ENCODE peak calls at places on chromosome 14, in six cellular contexts. One of them, this sample, is unnamed.
A peak's percentile ranks its signal among the peaks of the same experiment; 100 is the strongest.

GRCh38 chr14:68502196-68502595 is 290.7 kb downstream of the ZFP36L1 start:
- DNase-seq in fibroblast of lung: no peak
- DNase-seq in neural progenitor cell: no peak
- DNase-seq in breast epithelium: no peak
- DNase-seq in CD8-positive, alpha-beta T cell: no peak
- DNase-seq in pancreas: no peak
- DNase-seq in this sample: no peak

GRCh38 chr14:38958589-38958988 is 144.4 kb downstream of the SEC23A start:
- DNase-seq in fibroblast of lung: peak; percentile 42
- DNase-seq in neural progenitor cell: no peak
- DNase-seq in breast epithelium: no peak
- DNase-seq in CD8-positive, alpha-beta T cell: no peak
- DNase-seq in pancreas: no peak
- DNase-seq in this sample: no peak

GRCh38 chr14:31449971-31450610 is 7.2 kb downstream of the DTD2 start:
- DNase-seq in fibroblast of lung: peak; percentile 35
- DNase-seq in neural progenitor cell: peak; percentile 9
- DNase-seq in breast epithelium: no peak
- DNase-seq in CD8-positive, alpha-beta T cell: no peak
- DNase-seq in pancreas: no peak
- DNase-seq in this sample: no peak

GRCh38 chr14:61505815-61506809 is 184.7 kb downstream of the PRKCH start:
- DNase-seq in fibroblast of lung: peak; percentile 97
- DNase-seq in neural progenitor cell: no peak
- DNase-seq in breast epithelium: no peak
- DNase-seq in CD8-positive, alpha-beta T cell: no peak
- DNase-seq in pancreas: no peak
- DNase-seq in this sample: no peak

GRCh38 chr14:95340201-95340697 is 20.5 kb upstream of the CLMN start:
- DNase-seq in fibroblast of lung: no peak
- DNase-seq in neural progenitor cell: no peak
- DNase-seq in breast epithelium: peak; percentile 92
- DNase-seq in CD8-positive, alpha-beta T cell: no peak
- DNase-seq in pancreas: peak; percentile 85
- DNase-seq in this sample: no peak

GRCh38 chr14:77556946-77557345 is 58.3 kb upstream of the ISM2 start:
- DNase-seq in fibroblast of lung: no peak
- DNase-seq in neural progenitor cell: no peak
- DNase-seq in breast epithelium: no peak
- DNase-seq in CD8-positive, alpha-beta T cell: no peak
- DNase-seq in pancreas: no peak
- DNase-seq in this sample: no peak

GRCh38 chr14:103194256-103195045 is 71.2 kb downstream of the TNFAIP2 start:
- DNase-seq in fibroblast of lung: peak; percentile 67
- DNase-seq in neural progenitor cell: no peak
- DNase-seq in breast epithelium: no peak
- DNase-seq in CD8-positive, alpha-beta T cell: no peak
- DNase-seq in pancreas: no peak
- DNase-seq in this sample: no peak

GRCh38 chr14:61547186-61548121 is 147.9 kb upstream of the HIF1A start:
- DNase-seq in fibroblast of lung: peak; percentile 92
- DNase-seq in neural progenitor cell: no peak
- DNase-seq in breast epithelium: no peak
- DNase-seq in CD8-positive, alpha-beta T cell: no peak
- DNase-seq in pancreas: no peak
- DNase-seq in this sample: no peak

GRCh38 chr14:30389134-30389900 is 169.6 kb upstream of the G2E3 start:
- DNase-seq in fibroblast of lung: peak; percentile 16
- DNase-seq in neural progenitor cell: no peak
- DNase-seq in breast epithelium: no peak
- DNase-seq in CD8-positive, alpha-beta T cell: no peak
- DNase-seq in pancreas: peak; percentile 74
- DNase-seq in this sample: no peak

GRCh38 chr14:95290769-95291440 is 28.8 kb downstream of the CLMN start:
- DNase-seq in fibroblast of lung: no peak
- DNase-seq in neural progenitor cell: no peak
- DNase-seq in breast epithelium: peak; percentile 85
- DNase-seq in CD8-positive, alpha-beta T cell: no peak
- DNase-seq in pancreas: peak; percentile 87
- DNase-seq in this sample: peak; percentile 80

GRCh38 chr14:32588448-32589320 is 259.6 kb downstream of the AKAP6 start:
- DNase-seq in fibroblast of lung: peak; percentile 55
- DNase-seq in neural progenitor cell: peak; percentile 65
- DNase-seq in breast epithelium: no peak
- DNase-seq in CD8-positive, alpha-beta T cell: no peak
- DNase-seq in pancreas: no peak
- DNase-seq in this sample: peak; percentile 23

GRCh38 chr14:24243336-24243836 is 963 bp upstream of the TINF2 start:
- DNase-seq in fibroblast of lung: peak; percentile 36
- DNase-seq in neural progenitor cell: no peak
- DNase-seq in breast epithelium: no peak
- DNase-seq in CD8-positive, alpha-beta T cell: no peak
- DNase-seq in pancreas: no peak
- DNase-seq in this sample: no peak

GRCh38 chr14:103516426-103517171 is 6.0 kb downstream of the CKB start:
- DNase-seq in fibroblast of lung: no peak
- DNase-seq in neural progenitor cell: no peak
- DNase-seq in breast epithelium: peak; percentile 37
- DNase-seq in CD8-positive, alpha-beta T cell: no peak
- DNase-seq in pancreas: peak; percentile 49
- DNase-seq in this sample: no peak

GRCh38 chr14:33740531-33740930 is 210.3 kb downstream of the EGLN3 start:
- DNase-seq in fibroblast of lung: peak; percentile 25
- DNase-seq in neural progenitor cell: no peak
- DNase-seq in breast epithelium: no peak
- DNase-seq in CD8-positive, alpha-beta T cell: no peak
- DNase-seq in pancreas: no peak
- DNase-seq in this sample: no peak

DNA sequence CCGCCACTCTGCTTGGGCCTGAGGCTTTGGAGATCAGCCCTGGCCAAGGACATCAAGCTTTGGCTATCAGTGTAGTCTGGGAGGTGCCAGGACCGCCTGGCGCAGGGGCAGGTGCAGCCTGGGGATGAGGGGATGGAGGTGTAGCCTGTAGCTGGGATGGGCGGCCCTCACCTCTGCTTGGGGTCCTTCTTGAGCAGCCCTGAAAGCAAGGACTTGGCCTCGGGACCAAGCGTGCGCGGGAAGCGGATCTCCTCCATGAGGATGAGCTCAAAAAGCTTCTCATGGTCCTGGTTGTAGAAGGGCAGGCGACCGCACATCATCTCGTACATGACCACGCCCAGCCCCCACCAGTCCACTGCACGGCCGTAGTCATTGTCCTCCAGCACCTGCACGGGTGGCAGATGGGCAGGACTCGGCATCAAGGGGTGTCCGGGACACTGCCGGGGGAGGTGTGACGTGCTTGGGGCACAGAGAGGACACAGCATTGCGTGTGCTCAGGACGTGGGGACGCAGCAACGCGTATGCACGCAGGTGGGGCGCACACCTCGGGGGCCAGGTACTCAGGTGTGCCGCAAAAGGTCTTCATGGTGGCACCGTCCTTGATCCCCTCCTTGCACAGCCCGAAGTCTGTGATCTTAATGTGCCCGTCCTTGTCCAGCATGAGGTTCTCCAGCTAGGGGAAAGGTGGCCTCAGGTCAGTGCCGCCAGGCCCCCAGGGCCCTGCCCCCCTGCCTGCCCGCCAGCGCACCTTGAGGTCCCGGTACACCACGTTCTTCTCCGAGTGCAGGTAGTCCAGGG is 20.0 kb downstream of the SIVA1 start:
- DNase-seq in fibroblast of lung: no peak
- DNase-seq in neural progenitor cell: no peak
- DNase-seq in breast epithelium: no peak
- DNase-seq in CD8-positive, alpha-beta T cell: no peak
- DNase-seq in pancreas: no peak
- DNase-seq in this sample: no peak
- H3K36me3 ChIP-seq in fibroblast of lung: peaks cover 43% of the 10 kb centered on the region
- H3K36me3 ChIP-seq in neural progenitor cell: no peaks in the 10 kb centered on the region
- H3K36me3 ChIP-seq in breast epithelium: no peaks in the 10 kb centered on the region
- H3K36me3 ChIP-seq in CD8-positive, alpha-beta T cell: peaks cover 4% of the 10 kb centered on the region
- H3K36me3 ChIP-seq in pancreas: peaks cover 6% of the 10 kb centered on the region
- H3K36me3 ChIP-seq in this sample: peaks cover 47% of the 10 kb centered on the region

GRCh38 chr14:94024549-94024948 is 1.6 kb upstream of the OTUB2 start:
- DNase-seq in fibroblast of lung: no peak
- DNase-seq in neural progenitor cell: no peak
- DNase-seq in breast epithelium: no peak
- DNase-seq in CD8-positive, alpha-beta T cell: no peak
- DNase-seq in pancreas: no peak
- DNase-seq in this sample: no peak

GRCh38 chr14:94026886-94027469 is 838 bp downstream of the OTUB2 start:
- DNase-seq in fibroblast of lung: no peak
- DNase-seq in neural progenitor cell: no peak
- DNase-seq in breast epithelium: no peak
- DNase-seq in CD8-positive, alpha-beta T cell: no peak
- DNase-seq in pancreas: no peak
- DNase-seq in this sample: no peak

GRCh38 chr14:94026173-94026885 is at the start of gene OTUB2:
- DNase-seq in fibroblast of lung: peak; percentile 98
- DNase-seq in neural progenitor cell: peak; percentile 98
- DNase-seq in breast epithelium: peak; percentile 97
- DNase-seq in CD8-positive, alpha-beta T cell: peak; percentile 97
- DNase-seq in pancreas: peak; percentile 96
- DNase-seq in this sample: peak; percentile 97

GRCh38 chr14:94027566-94028449 is 1.7 kb downstream of the OTUB2 start:
- DNase-seq in fibroblast of lung: no peak
- DNase-seq in neural progenitor cell: no peak
- DNase-seq in breast epithelium: no peak
- DNase-seq in CD8-positive, alpha-beta T cell: no peak
- DNase-seq in pancreas: no peak
- DNase-seq in this sample: no peak

DNA sequence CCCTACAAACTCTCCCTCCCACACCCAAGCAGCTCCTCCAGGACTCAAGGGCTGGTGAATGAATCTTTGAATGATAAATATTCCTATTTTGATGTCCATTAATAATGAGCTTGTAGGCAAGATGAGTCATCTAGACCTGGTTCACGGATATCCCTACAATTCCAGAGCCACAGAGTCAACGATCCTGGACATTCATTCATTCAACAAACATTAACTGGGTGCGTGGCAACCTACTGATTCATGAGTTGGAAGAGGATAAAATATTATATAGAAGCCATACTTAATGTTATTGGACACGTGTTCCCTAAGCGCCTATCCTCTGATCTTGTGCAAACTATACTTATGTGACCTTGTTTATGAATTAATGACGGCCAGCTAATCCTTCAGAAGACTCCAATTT is 420 bp upstream of the OTUB2 start:
- DNase-seq in fibroblast of lung: peak; percentile 56
- DNase-seq in neural progenitor cell: no peak
- DNase-seq in breast epithelium: no peak
- DNase-seq in CD8-positive, alpha-beta T cell: no peak
- DNase-seq in pancreas: no peak
- DNase-seq in this sample: no peak
- H3K4me3 ChIP-seq in fibroblast of lung: peak overlapping the region; percentile 56
- H3K4me3 ChIP-seq in neural progenitor cell: peak overlapping the region; percentile 66
- H3K4me3 ChIP-seq in breast epithelium: peak overlapping the region; percentile 76
- H3K4me3 ChIP-seq in CD8-positive, alpha-beta T cell: no peak overlapping the region
- H3K4me3 ChIP-seq in pancreas: no peak overlapping the region
- H3K4me3 ChIP-seq in this sample: peak overlapping the region; percentile 55

GRCh38 chr14:54475187-54475881 is 13.4 kb downstream of the GMFB start:
- DNase-seq in fibroblast of lung: peak; percentile 19
- DNase-seq in neural progenitor cell: no peak
- DNase-seq in breast epithelium: no peak
- DNase-seq in CD8-positive, alpha-beta T cell: no peak
- DNase-seq in pancreas: no peak
- DNase-seq in this sample: no peak
- H3K36me3 ChIP-seq in fibroblast of lung: peaks cover 3% of the 10 kb centered on the region
- H3K36me3 ChIP-seq in neural progenitor cell: peaks cover 4% of the 10 kb centered on the region
- H3K36me3 ChIP-seq in breast epithelium: no peaks in the 10 kb centered on the region
- H3K36me3 ChIP-seq in CD8-positive, alpha-beta T cell: peaks cover 10% of the 10 kb centered on the region
- H3K36me3 ChIP-seq in pancreas: no peaks in the 10 kb centered on the region
- H3K36me3 ChIP-seq in this sample: peaks cover 11% of the 10 kb centered on the region

DNA sequence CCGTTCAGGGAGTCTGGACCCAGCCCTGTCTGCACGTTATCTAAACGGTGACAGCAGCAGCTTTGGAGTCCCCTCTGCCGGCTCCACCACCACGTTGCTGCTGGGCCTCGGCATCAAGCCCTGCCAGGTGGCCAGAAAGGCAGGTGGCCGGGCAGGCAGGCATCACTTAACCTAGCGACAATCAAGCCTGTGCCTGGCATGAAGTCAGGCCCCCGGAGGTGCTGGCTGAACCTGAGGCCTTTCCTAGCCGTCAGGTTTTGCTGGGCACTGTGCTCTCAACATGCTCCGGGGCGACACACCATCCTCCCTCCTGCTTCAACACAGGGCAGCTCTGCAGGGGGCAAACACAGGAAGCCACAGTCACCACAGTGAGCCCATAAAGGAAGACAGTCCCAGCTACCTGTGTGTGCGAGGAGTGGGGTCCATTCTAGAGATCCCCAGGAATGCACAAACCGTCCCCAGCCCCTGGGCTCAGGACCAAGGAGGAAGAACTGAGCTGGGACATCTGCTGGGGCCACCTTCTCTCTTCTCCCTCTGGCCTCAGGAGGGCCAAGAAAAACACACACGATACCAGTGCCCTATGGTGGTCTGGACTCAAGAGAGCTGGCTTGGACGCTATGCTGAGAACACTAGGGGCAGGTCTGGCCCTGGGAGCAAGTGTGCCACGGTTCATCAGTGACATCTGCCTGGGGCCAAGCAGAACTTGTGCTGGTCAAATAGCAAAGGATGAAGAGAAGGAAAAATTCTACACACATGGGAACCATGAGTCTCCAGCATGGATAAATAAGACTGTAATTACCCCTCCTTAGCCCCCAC is 44.7 kb downstream of the CCDC88C start:
- DNase-seq in fibroblast of lung: no peak
- DNase-seq in neural progenitor cell: no peak
- DNase-seq in breast epithelium: no peak
- DNase-seq in CD8-positive, alpha-beta T cell: peak; percentile 80
- DNase-seq in pancreas: no peak
- DNase-seq in this sample: peak; percentile 42
- H3K4me3 ChIP-seq in fibroblast of lung: no peak overlapping the region
- H3K4me3 ChIP-seq in neural progenitor cell: no peak overlapping the region
- H3K4me3 ChIP-seq in breast epithelium: no peak overlapping the region
- H3K4me3 ChIP-seq in CD8-positive, alpha-beta T cell: peak overlapping the region; percentile 58
- H3K4me3 ChIP-seq in pancreas: no peak overlapping the region
- H3K4me3 ChIP-seq in this sample: no peak overlapping the region

GRCh38 chr14:76175942-76176341 is 24.2 kb downstream of the GPATCH2L start:
- DNase-seq in fibroblast of lung: no peak
- DNase-seq in neural progenitor cell: no peak
- DNase-seq in breast epithelium: no peak
- DNase-seq in CD8-positive, alpha-beta T cell: no peak
- DNase-seq in pancreas: no peak
- DNase-seq in this sample: no peak
- H3K36me3 ChIP-seq in fibroblast of lung: peaks cover 9% of the 10 kb centered on the region
- H3K36me3 ChIP-seq in neural progenitor cell: peaks cover 27% of the 10 kb centered on the region
- H3K36me3 ChIP-seq in breast epithelium: no peaks in the 10 kb centered on the region
- H3K36me3 ChIP-seq in CD8-positive, alpha-beta T cell: peaks cover 24% of the 10 kb centered on the region
- H3K36me3 ChIP-seq in pancreas: no peaks in the 10 kb centered on the region
- H3K36me3 ChIP-seq in this sample: peaks cover 38% of the 10 kb centered on the region